ENCODE peak calls at places on chromosome 17, in six cellular contexts. W is CD8-positive, alpha-beta memory T cell; R is colonic mucosa; S is IMR-90; P is psoas muscle; Z is right lobe of liver. O is an unnamed sample. For H3K36me3, the result is how much of the 10 kb centered on the place peaks cover.

GRCh38 chr17:13074026-13074425 is 56.2 kb upstream of the ELAC2 start:
- DNase-seq in P (no peak), R (no peak), Z (no peak), W (no peak), S (peak), O (no peak)

GRCh38 chr17:78645421-78646295 is 68.5 kb upstream of the DNAH17 start:
- DNase-seq in P (peak), W (no peak), R (peak), S (peak), Z (peak), O (peak)

GRCh38 chr17:4165301-4166010 is 22.5 kb downstream of the CYB5D2 start:
- DNase-seq in W (no peak), P (peak), R (no peak), S (no peak), Z (no peak), O (no peak)

GRCh38 chr17:50204431-50204830 is 3.0 kb upstream of the COL1A1 start:
- DNase-seq in R (no peak), S (no peak), W (no peak), Z (no peak), P (no peak), O (no peak)

GRCh38 chr17:21177854-21178600 is 35.9 kb downstream of the TMEM11 start:
- DNase-seq in S (no peak), P (no peak), Z (peak), R (no peak), W (no peak), O (no peak)

GRCh38 chr17:82432017-82432416 is 13.6 kb upstream of the OGFOD3 start:
- DNase-seq in P (no peak), R (no peak), W (peak), Z (no peak), S (no peak), O (no peak)

GRCh38 chr17:77453613-77454559 is 313.1 kb downstream of the SEC14L1 start:
- DNase-seq in Z (peak), W (peak), S (no peak), P (no peak), R (peak), O (no peak)

GRCh38 chr17:53353919-53354351 is 468.8 kb upstream of the KIF2B start:
- DNase-seq in Z (no peak), P (no peak), S (no peak), R (no peak), W (no peak), O (no peak)

GRCh38 chr17:56595831-56596740 is 2.6 kb downstream of the NOG start:
- DNase-seq in S (peak), P (no peak), W (no peak), R (no peak), Z (no peak), O (peak)

GRCh38 chr17:82303944-82304808 is 13.2 kb downstream of the CD7 start:
- DNase-seq in S (no peak), R (no peak), P (no peak), Z (no peak), W (peak), O (no peak)

GRCh38 chr17:2906907-2907306 is 110.7 kb downstream of the RAP1GAP2 start:
- DNase-seq in W (no peak), S (no peak), R (no peak), Z (no peak), P (no peak), O (no peak)

GRCh38 chr17:21075739-21076085 is 32.9 kb upstream of the USP22 start:
- DNase-seq in W (no peak), Z (no peak), S (no peak), P (no peak), R (no peak), O (no peak)

GRCh38 chr17:42305543-42306384 is 17.5 kb downstream of the STAT5A start:
- DNase-seq in Z (no peak), S (no peak), W (no peak), P (no peak), R (no peak), O (no peak)

GRCh38 chr17:32755045-32755805 is 121.7 kb downstream of the MYO1D start:
- DNase-seq in R (no peak), S (peak), Z (no peak), W (no peak), P (no peak), O (no peak)

GRCh38 chr17:19262650-19263620 is 25.8 kb downstream of the EPN2 start:
- DNase-seq in W (no peak), Z (no peak), P (no peak), R (no peak), S (peak), O (peak)

GRCh38 chr17:56593073-56593740 is at the start of gene NOG:
- DNase-seq in Z (peak), W (no peak), S (peak), R (peak), P (peak), O (peak)

GRCh38 chr17:4520881-4521600 is 22.4 kb downstream of the SPNS2 start:
- DNase-seq in W (no peak), Z (no peak), P (no peak), R (no peak), S (peak), O (peak)

GRCh38 chr17:11144358-11145233 is 96.4 kb upstream of the SHISA6 start:
- DNase-seq in Z (no peak), W (no peak), R (peak), S (no peak), P (no peak), O (no peak)

GRCh38 chr17:2593846-2594656 is 597 bp downstream of the PAFAH1B1 start:
- DNase-seq in S (peak), W (peak), P (peak), R (peak), Z (peak), O (peak)

GRCh38 chr17:63967953-63968352 is 4.8 kb downstream of the SCN4A start:
- DNase-seq in Z (no peak), S (peak), R (no peak), P (peak), W (no peak), O (no peak)

GRCh38 chr17:77693301-77693700 is 265.2 kb upstream of the TNRC6C start:
- DNase-seq in W (no peak), Z (no peak), S (no peak), R (peak), P (no peak), O (no peak)

GRCh38 chr17:20896153-20896649 is 146.6 kb downstream of the USP22 start:
- DNase-seq in R (peak), S (peak), W (peak), P (peak), Z (no peak), O (no peak)

GRCh38 chr17:73283841-73284282 is 22.2 kb upstream of the CPSF4L start:
- DNase-seq in Z (no peak), W (no peak), S (no peak), P (peak), R (no peak), O (no peak)

GRCh38 chr17:63622571-63623390 is 564 bp downstream of the MAP3K3 start:
- DNase-seq in S (peak), R (peak), Z (peak), P (peak), W (peak), O (peak)

GRCh38 chr17:27575912-27576252 is 55.1 kb upstream of the LGALS9 start:
- DNase-seq in R (no peak), S (no peak), Z (no peak), W (no peak), P (no peak), O (no peak)

GRCh38 chr17:37299257-37299985 is 76.4 kb upstream of the C17orf78 start:
- DNase-seq in S (no peak), R (no peak), P (no peak), Z (no peak), W (no peak), O (no peak)

GRCh38 chr17:80104321-80104955 is 3.1 kb downstream of the GAA start:
- DNase-seq in S (no peak), R (no peak), Z (peak), W (no peak), P (peak), O (peak)

GRCh38 chr17:80169784-80170500 is at the start of gene CARD14:
- DNase-seq in P (no peak), Z (no peak), R (no peak), W (no peak), S (no peak), O (no peak)

GRCh38 chr17:82242977-82243647 is 14.3 kb downstream of the SLC16A3 start:
- DNase-seq in P (peak), Z (peak), S (peak), W (peak), R (peak), O (peak)

GRCh38 chr17:7747586-7747985 is 30.0 kb downstream of the DNAH2 start:
- DNase-seq in S (peak), P (no peak), W (no peak), R (no peak), Z (no peak), O (no peak)

GRCh38 chr17:78658281-78658785 is 81.1 kb upstream of the DNAH17 start:
- DNase-seq in S (peak), R (no peak), Z (no peak), W (no peak), P (no peak), O (no peak)

GRCh38 chr17:73192219-73192893 is 499 bp upstream of the COG1 start:
- DNase-seq in R (peak), P (peak), Z (peak), S (peak), W (peak), O (peak)

DNA sequence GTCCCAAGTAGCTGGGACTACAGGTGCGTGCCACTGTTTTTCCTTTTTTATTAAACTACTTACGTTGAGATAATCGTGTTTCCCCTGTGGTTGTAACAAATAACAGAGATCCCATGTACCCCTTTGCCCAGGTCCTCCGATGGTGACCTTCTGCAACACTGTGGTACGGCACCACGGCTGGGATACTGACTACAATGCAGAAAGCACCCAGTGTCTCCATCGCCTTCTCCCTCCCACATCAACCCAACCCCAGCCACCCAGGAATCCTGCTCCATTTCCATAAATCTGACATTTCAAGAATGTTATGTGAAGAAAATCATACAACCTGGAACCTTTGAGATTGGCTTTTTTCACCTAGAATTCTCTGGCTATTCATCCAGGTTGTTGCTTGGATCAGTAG is 22.1 kb downstream of the MPRIP start:
- DNase-seq in P (no peak), W (no peak), S (no peak), R (no peak), Z (no peak), O (no peak)
- H3K27ac ChIP-seq in P (peak), W (no peak), S (no peak), R (no peak), Z (peak), O (no peak)

GRCh38 chr17:65005858-65006257 is 50.7 kb downstream of the GNA13 start:
- DNase-seq in P (no peak), S (no peak), Z (no peak), W (no peak), R (no peak), O (no peak)

GRCh38 chr17:65009848-65010247 is 46.7 kb downstream of the GNA13 start:
- DNase-seq in Z (no peak), P (no peak), R (no peak), W (no peak), S (no peak), O (no peak)

GRCh38 chr17:65011047-65011446 is 45.5 kb downstream of the GNA13 start:
- DNase-seq in Z (no peak), W (no peak), P (no peak), R (no peak), S (no peak), O (no peak)

GRCh38 chr17:65013613-65014391 is 42.7 kb downstream of the GNA13 start:
- DNase-seq in W (peak), R (no peak), S (peak), P (no peak), Z (no peak), O (no peak)

DNA sequence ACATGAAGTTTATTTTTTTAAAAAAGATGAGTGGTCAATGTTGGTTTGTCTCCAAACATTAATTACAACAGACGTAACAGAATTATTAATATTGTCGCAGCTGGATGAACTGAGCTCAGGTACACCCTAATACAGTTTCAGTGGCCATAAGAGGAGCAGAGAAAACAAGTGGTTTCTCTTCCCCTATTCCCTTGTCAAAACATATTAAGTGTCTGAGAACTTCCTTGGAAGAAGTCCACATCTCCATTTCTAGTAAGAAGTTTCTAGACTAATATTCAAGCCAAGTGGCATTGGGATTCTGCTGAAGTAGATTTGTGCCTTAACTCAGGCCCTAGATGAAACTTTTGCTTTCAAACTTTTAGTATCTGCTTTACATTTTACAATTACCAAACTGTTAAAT is 47.7 kb downstream of the GNA13 start:
- DNase-seq in Z (no peak), S (no peak), R (no peak), P (no peak), W (no peak), O (no peak)
- H3K36me3 ChIP-seq in Z (under half), S (under half), R (under half), P (under half), W (under half), O (under half)

GRCh38 chr17:39014044-39014794 is 47.0 kb upstream of the FBXO47 start:
- DNase-seq in R (no peak), W (no peak), Z (no peak), P (no peak), S (peak), O (no peak)
- H3K27ac ChIP-seq in R (no peak), W (peak), Z (no peak), P (no peak), S (no peak), O (no peak)

GRCh38 chr17:46045639-46046038 is 46.6 kb downstream of the STH start:
- DNase-seq in R (no peak), Z (no peak), W (no peak), S (peak), P (no peak), O (no peak)

GRCh38 chr17:46043606-46044005 is 44.6 kb downstream of the STH start:
- DNase-seq in R (no peak), S (no peak), P (no peak), W (no peak), Z (no peak), O (no peak)

GRCh38 chr17:46044989-46045388 is 45.9 kb downstream of the STH start:
- DNase-seq in S (no peak), Z (no peak), P (no peak), R (no peak), W (no peak), O (no peak)

GRCh38 chr17:46042248-46042647 is 43.2 kb downstream of the STH start:
- DNase-seq in P (no peak), R (no peak), Z (no peak), W (no peak), S (no peak), O (no peak)

DNA sequence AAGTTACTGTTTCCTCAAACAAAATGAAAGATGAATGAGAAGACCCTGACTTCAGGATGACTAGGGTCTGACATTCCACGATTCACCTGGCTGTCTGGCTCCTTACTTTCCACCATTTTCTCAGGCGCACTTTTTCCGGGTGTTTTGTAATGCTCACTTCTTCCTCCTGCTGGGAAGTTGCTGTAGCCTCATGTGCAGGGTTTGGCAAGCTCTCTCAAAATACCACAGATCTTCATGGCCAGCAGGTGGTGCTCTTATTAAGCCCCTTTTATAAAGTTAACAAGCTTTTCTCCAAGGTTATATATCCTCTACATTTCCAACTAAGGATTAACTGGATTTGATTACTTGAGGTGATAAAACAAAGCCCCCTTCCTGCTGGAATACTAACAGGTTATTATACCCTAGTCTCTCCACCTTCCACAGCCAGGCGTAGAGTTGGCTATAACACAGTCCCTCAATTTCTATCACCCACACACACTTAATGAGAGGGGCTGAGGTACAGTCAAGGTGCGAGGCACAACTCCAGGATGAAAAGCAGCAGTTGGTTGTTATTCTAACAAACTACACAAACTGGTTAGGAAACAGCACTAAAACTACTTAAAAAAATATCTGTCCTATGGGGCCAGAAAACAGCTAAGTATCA is 45.4 kb downstream of the STH start:
- DNase-seq in S (peak), R (peak), P (no peak), W (peak), Z (peak), O (no peak)
- H3K36me3 ChIP-seq in S (under half), R (under half), P (under half), W (under half), Z (under half), O (half or more)

GRCh38 chr17:29764748-29765147 is 142.0 kb upstream of the CORO6 start:
- DNase-seq in Z (no peak), S (no peak), R (no peak), W (no peak), P (no peak), O (no peak)
- H3K27ac ChIP-seq in Z (no peak), S (no peak), R (no peak), W (no peak), P (peak), O (no peak)

GRCh38 chr17:75565066-75565465 is 22.5 kb upstream of the MYO15B start:
- DNase-seq in Z (no peak), R (no peak), W (no peak), P (no peak), S (peak), O (no peak)

GRCh38 chr17:75564195-75564594 is 23.4 kb upstream of the MYO15B start:
- DNase-seq in Z (no peak), W (no peak), R (no peak), P (no peak), S (no peak), O (no peak)

GRCh38 chr17:75563063-75563758 is 24.4 kb upstream of the MYO15B start:
- DNase-seq in P (no peak), Z (no peak), W (no peak), R (no peak), S (no peak), O (no peak)

GRCh38 chr17:75559958-75560533 is 27.6 kb upstream of the MYO15B start:
- DNase-seq in P (no peak), W (no peak), R (no peak), S (no peak), Z (peak), O (no peak)

DNA sequence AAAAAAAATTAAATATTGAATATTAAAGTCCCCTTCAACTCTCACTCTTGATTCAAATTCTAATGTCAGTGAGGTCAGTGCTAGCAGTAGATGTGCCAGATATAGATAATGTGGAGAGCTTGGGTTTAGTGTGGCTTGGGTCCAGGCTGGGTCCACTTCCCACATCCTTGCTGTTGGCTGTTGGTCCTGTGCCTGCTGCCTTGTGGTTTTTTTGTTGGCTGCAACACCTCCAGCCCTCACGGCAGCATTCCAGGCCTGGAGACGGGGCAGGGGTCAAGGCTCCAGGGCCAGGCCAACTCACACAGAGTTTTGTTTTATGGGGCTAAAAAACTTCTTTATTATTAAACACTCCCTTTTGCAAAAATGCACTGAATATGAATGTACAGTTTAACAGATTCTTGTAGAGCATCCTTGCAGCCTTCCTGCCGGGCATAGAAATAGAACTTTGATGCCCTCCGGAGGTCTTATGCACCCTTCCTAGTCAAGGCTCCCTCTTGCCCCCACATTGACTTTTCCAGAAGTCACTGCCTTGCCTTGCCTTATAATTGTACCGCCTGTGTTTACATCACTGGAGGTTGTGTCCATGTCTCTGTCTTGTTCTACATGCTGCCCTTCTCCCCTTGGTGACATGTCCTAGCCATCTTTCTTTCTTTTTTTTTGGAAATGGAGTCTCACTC is 25.5 kb upstream of the MYO15B start:
- DNase-seq in W (no peak), Z (peak), P (no peak), S (no peak), R (no peak), O (no peak)
- H3K36me3 ChIP-seq in W (under half), Z (under half), P (under half), S (under half), R (under half), O (under half)

O was measured in lower lobe of right lung.